ENCODE peak calls at places on chromosome X, in seven cellular contexts. L is H1, S is HepG2, I is K562, U is SK-N-SH, Y is HCT116, B is GM12878. C is an unnamed sample. For H3K27me3, the result is how much of the 10 kb centered on the place peaks cover.

GRCh38 chrX:131650637-131651410 is 107.0 kb downstream of the OR13H1 start:
- DNase-seq in L (no peak), S (no peak), I (no peak), U (no peak), Y (no peak), B (no peak), C (no peak)

GRCh38 chrX:10076765-10077164 is 80.0 kb upstream of the CLCN4 start:
- DNase-seq in L (no peak), S (peak), I (no peak), U (no peak), Y (no peak), B (no peak), C (no peak)

GRCh38 chrX:85620466-85620865 is 241.0 kb upstream of the POF1B start:
- DNase-seq in L (no peak), S (no peak), I (no peak), U (no peak), Y (no peak), B (no peak), C (no peak)

GRCh38 chrX:129629837-129630236 is 24.9 kb downstream of the APLN start:
- DNase-seq in L (no peak), S (no peak), I (no peak), U (no peak), Y (no peak), B (no peak), C (no peak)

GRCh38 chrX:148298737-148299136 is 201.7 kb upstream of the AFF2 start:
- DNase-seq in L (no peak), S (no peak), I (no peak), U (no peak), Y (no peak), B (no peak), C (no peak)

GRCh38 chrX:137215467-137215866 is 181.7 kb upstream of the GPR101 start:
- DNase-seq in L (no peak), S (no peak), I (no peak), U (no peak), Y (no peak), B (no peak), C (no peak)

GRCh38 chrX:44035576-44035975 is 62.4 kb upstream of the NDP start:
- DNase-seq in L (no peak), S (no peak), I (no peak), U (no peak), Y (no peak), B (no peak), C (no peak)

GRCh38 chrX:69234624-69235023 is 69.4 kb upstream of the PJA1 start:
- DNase-seq in L (no peak), S (no peak), I (no peak), U (no peak), Y (no peak), B (no peak), C (no peak)

GRCh38 chrX:44012484-44013096 is 39.4 kb upstream of the NDP start:
- DNase-seq in L (no peak), S (no peak), I (no peak), U (no peak), Y (peak), B (no peak), C (peak)

GRCh38 chrX:52271212-52271611 is 86.5 kb downstream of the MAGED4 start:
- DNase-seq in L (peak), S (no peak), I (peak), U (no peak), Y (no peak), B (no peak), C (no peak)

GRCh38 chrX:44569122-44569521 is 26.5 kb upstream of the FUNDC1 start:
- DNase-seq in L (no peak), S (no peak), I (no peak), U (no peak), Y (no peak), B (no peak), C (no peak)

GRCh38 chrX:21756785-21757529 is 959 bp downstream of the SMPX start:
- DNase-seq in L (no peak), S (no peak), I (no peak), U (no peak), Y (no peak), B (no peak), C (no peak)

GRCh38 chrX:1537031-1537715 is at the start of gene P2RY8:
- DNase-seq in L (no peak), S (peak), I (no peak), U (no peak), Y (no peak), B (peak), C (no peak)

GRCh38 chrX:130746709-130747347 is 156.2 kb downstream of the ENOX2 start:
- DNase-seq in L (no peak), S (peak), I (no peak), U (no peak), Y (no peak), B (no peak), C (no peak)

GRCh38 chrX:136850441-136851175 is 29.9 kb downstream of the RBMX start:
- DNase-seq in L (no peak), S (no peak), I (no peak), U (no peak), Y (no peak), B (no peak), C (no peak)

GRCh38 chrX:120358687-120359086 is 3.2 kb upstream of the ATP1B4 start:
- DNase-seq in L (no peak), S (no peak), I (no peak), U (no peak), Y (no peak), B (no peak), C (no peak)

GRCh38 chrX:24190500-24191156 is 41.1 kb downstream of the ZFX start:
- DNase-seq in L (no peak), S (peak), I (no peak), U (no peak), Y (no peak), B (no peak), C (no peak)

GRCh38 chrX:10126834-10127233 is 29.9 kb upstream of the CLCN4 start:
- DNase-seq in L (no peak), S (no peak), I (no peak), U (no peak), Y (no peak), B (no peak), C (no peak)

GRCh38 chrX:34880656-34881055 is 61.9 kb upstream of the FAM47B start:
- DNase-seq in L (no peak), S (no peak), I (no peak), U (no peak), Y (no peak), B (no peak), C (no peak)

GRCh38 chrX:86383681-86384540 is 235.7 kb downstream of the DACH2 start:
- DNase-seq in L (no peak), S (no peak), I (no peak), U (no peak), Y (no peak), B (no peak), C (no peak)

GRCh38 chrX:3262906-3263305 is 83.5 kb downstream of the MXRA5 start:
- DNase-seq in L (no peak), S (peak), I (no peak), U (no peak), Y (peak), B (no peak), C (no peak)

DNA sequence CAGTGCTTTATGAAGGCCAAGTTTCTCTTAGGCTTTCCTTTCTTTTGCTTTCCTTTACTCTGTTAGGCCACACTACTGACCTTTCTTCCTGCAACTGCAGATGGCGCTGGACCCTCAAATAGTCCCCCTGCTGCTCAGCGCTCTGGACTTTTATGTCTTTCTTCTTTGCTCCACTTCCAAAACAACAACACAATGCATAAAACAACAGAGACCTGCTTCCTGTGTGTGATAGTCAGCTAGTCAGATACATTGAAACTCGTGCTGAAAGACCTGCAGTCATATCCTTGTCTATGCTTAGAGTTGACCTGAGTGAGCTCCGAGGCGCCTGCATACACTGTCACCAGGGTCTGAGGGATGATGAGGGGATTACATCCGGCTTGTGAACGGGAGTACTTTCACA is 108.9 kb upstream of the TEX13D start:
- DNase-seq in L (no peak), S (no peak), I (peak), U (no peak), Y (no peak), B (no peak), C (no peak)
- TF ChIP-seq CTCF in L (peak), S (peak), I (peak), U (peak), Y (no peak), B (no peak), C (peak)

GRCh38 chrX:78387364-78387763 is 60.0 kb upstream of the CYSLTR1 start:
- DNase-seq in L (no peak), S (no peak), I (no peak), U (no peak), Y (no peak), B (no peak), C (no peak)

GRCh38 chrX:78378476-78379115 is 51.2 kb upstream of the CYSLTR1 start:
- DNase-seq in L (no peak), S (no peak), I (no peak), U (no peak), Y (no peak), B (no peak), C (no peak)

GRCh38 chrX:78383594-78383993 is 56.2 kb upstream of the CYSLTR1 start:
- DNase-seq in L (no peak), S (no peak), I (no peak), U (no peak), Y (no peak), B (no peak), C (no peak)

GRCh38 chrX:78388663-78389062 is 61.3 kb upstream of the CYSLTR1 start:
- DNase-seq in L (no peak), S (no peak), I (no peak), U (no peak), Y (no peak), B (no peak), C (no peak)

GRCh38 chrX:78384486-78384885 is 57.1 kb upstream of the CYSLTR1 start:
- DNase-seq in L (no peak), S (no peak), I (no peak), U (no peak), Y (no peak), B (no peak), C (no peak)
- TF ChIP-seq SIN3A in L (no peak), S (no peak), I (no peak), U (no peak), Y (no peak), B (no peak), C (no peak)

GRCh38 chrX:104564335-104564734 is 1.7 kb upstream of the IL1RAPL2 start:
- DNase-seq in L (no peak), S (no peak), I (no peak), U (no peak), Y (no peak), B (no peak), C (no peak)
- H3K27me3 ChIP-seq in L (under half), S (under half), I (under half), U (half or more), Y (under half), B (under half), C (under half)

GRCh38 chrX:81280148-81280547 is 78.2 kb downstream of the SH3BGRL start:
- DNase-seq in L (no peak), S (no peak), I (no peak), U (no peak), Y (no peak), B (no peak), C (no peak)
- TF ChIP-seq CTCF in L (peak), S (no peak), I (no peak), U (peak), Y (no peak), B (no peak), C (peak)

DNA sequence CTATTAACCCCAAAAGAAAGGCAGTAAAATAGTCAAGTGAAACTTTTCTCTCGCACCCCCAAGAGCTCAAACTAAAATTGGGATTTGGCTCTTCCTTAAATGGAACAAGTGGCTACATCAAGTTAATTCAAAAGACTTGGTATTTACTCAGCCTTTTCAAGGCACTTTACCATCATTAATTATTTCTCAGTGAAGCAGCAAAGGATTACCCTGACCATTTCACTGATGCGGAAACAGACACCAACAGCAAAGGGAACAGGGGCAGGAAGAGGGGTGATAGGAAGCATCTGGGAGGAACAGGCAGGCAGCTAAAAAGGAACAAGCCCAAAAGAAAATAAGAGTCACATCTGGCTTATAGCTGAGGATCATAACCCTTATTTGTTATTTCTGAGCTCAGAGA is 2.7 kb downstream of the SCML2 start:
- DNase-seq in L (no peak), S (no peak), I (no peak), U (no peak), Y (no peak), B (no peak), C (no peak)
- TF ChIP-seq SIN3A in L (no peak), S (no peak), I (no peak), U (no peak), Y (no peak), B (no peak), C (no peak)